ENCODE peak calls at places on chromosomes 12 and 14, in five cellular contexts. W is prostate gland; V is esophagus muscularis mucosa; U is effector memory CD4-positive, alpha-beta T cell; R is transverse colon. G is an unnamed sample.
A peak's percentile ranks its signal among the peaks of the same experiment; 100 is the strongest.

GRCh38 chr12:108734200-108734906 is 3.0 kb upstream of the CORO1C start:
- DNase-seq in R (peak; percentile 82), W (no peak), U (no peak), V (no peak), G (no peak)

GRCh38 chr12:3998968-3999792 is 126.0 kb upstream of the PARP11 start:
- DNase-seq in R (peak; percentile 52), W (peak; percentile 78), V (no peak), U (peak; percentile 16), G (no peak)

GRCh38 chr12:26121841-26122680 is 2.8 kb downstream of the BHLHE41 start:
- DNase-seq in R (no peak), U (no peak), V (peak; percentile 86), W (no peak), G (no peak)

GRCh38 chr12:52827499-52828090 is 6.5 kb downstream of the KRT79 start:
- DNase-seq in R (no peak), U (no peak), V (no peak), W (no peak), G (no peak)

GRCh38 chr12:75526655-75527511 is 15.5 kb upstream of the KRR1 start:
- DNase-seq in U (no peak), V (no peak), R (no peak), W (no peak), G (no peak)

GRCh38 chr14:90894241-90894640 is 78.0 kb upstream of the TTC7B start:
- DNase-seq in R (no peak), W (no peak), V (no peak), U (no peak), G (no peak)

GRCh38 chr14:35155962-35156361 is 33.6 kb downstream of the PRORP start:
- DNase-seq in R (no peak), U (no peak), V (no peak), W (no peak), G (no peak)

GRCh38 chr12:85461127-85461526 is 181.1 kb downstream of the ALX1 start:
- DNase-seq in U (no peak), V (no peak), R (no peak), W (no peak), G (no peak)

GRCh38 chr12:77608157-77608755 is 222.4 kb upstream of the NAV3 start:
- DNase-seq in W (no peak), R (no peak), U (no peak), V (no peak), G (no peak)

GRCh38 chr12:57841445-57841844 is 5.1 kb downstream of the CTDSP2 start:
- DNase-seq in W (no peak), U (no peak), R (no peak), V (no peak), G (no peak)

GRCh38 chr12:26648066-26648465 is 184.9 kb downstream of the ITPR2 start:
- DNase-seq in R (no peak), V (no peak), U (no peak), W (no peak), G (no peak)

GRCh38 chr12:25558566-25558965 is 5.5 kb upstream of the LMNTD1 start:
- DNase-seq in R (no peak), V (no peak), U (no peak), W (no peak), G (no peak)

GRCh38 chr12:95874452-95874851 is 15.7 kb downstream of the SNRPF start:
- DNase-seq in W (no peak), V (no peak), R (no peak), U (no peak), G (no peak)

DNA sequence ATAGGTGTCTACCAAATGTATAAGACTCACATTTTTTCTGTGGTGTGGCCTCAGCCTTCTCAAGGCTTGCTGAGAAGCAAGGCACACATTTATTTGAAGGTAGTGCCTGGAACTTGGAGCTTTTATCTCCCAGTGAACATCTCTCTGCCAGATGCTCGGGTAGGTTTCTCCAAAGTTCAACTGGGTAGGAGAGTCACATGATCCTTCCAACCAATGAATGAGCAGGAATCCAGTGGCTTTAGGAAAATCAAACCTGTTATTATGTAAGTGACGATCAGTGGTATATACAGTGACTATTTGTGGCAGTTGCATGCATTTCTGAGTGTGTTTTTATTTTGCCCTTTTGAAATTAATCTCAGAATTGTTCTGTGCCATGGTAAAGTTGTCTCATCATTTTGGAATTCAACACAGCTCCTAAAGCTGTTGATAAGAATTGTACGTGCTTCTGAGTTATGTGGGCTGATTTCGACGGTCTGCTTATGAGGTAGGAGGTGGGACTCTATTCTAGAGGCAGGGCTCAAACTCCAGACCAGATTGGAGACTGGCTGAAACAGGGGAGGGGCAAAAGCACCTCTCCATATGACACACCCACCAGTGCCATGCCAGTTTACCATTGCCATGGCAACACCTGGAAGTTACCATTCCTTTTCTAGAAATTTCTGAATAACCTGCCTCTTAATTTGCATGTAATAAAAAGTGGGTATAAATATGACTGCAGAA is 57.6 kb downstream of the EID3 start:
- DNase-seq in R (no peak), U (no peak), W (no peak), V (no peak), G (no peak)
- H3K4me1 ChIP-seq in R (no peaks in the 10 kb centered on the region), U (no peaks in the 10 kb centered on the region), W (no peaks in the 10 kb centered on the region), V (no peaks in the 10 kb centered on the region), G (no peaks in the 10 kb centered on the region)

GRCh38 chr12:119614705-119615104 is 21.1 kb downstream of the TMEM233 start:
- DNase-seq in U (no peak), R (no peak), W (no peak), V (no peak), G (no peak)
- H3K27ac ChIP-seq in U (no peak overlapping the region), R (no peak overlapping the region), W (no peak overlapping the region), V (no peak overlapping the region), G (no peak overlapping the region)

GRCh38 chr14:61176686-61177085 is 104.5 kb downstream of the TMEM30B start:
- DNase-seq in U (no peak), W (no peak), V (no peak), R (no peak), G (no peak)

GRCh38 chr14:61178226-61179060 is 102.7 kb downstream of the TMEM30B start:
- DNase-seq in R (no peak), V (peak; percentile 53), W (no peak), U (no peak), G (no peak)

GRCh38 chr14:61177279-61178225 is 103.6 kb downstream of the TMEM30B start:
- DNase-seq in U (no peak), R (no peak), V (peak; percentile 68), W (peak; percentile 8), G (no peak)

GRCh38 chr14:61179061-61179675 is 102.0 kb downstream of the TMEM30B start:
- DNase-seq in V (peak; percentile 82), U (no peak), R (no peak), W (no peak), G (no peak)

GRCh38 chr14:61179776-61180398 is 101.3 kb downstream of the TMEM30B start:
- DNase-seq in R (no peak), U (no peak), V (peak; percentile 89), W (no peak), G (no peak)
- H3K4me1 ChIP-seq in R (no peaks in the 10 kb centered on the region), U (no peaks in the 10 kb centered on the region), V (peaks cover 18% of the 10 kb centered on the region), W (no peaks in the 10 kb centered on the region), G (peaks cover 7% of the 10 kb centered on the region)

GRCh38 chr12:9674226-9674590 is 4.7 kb downstream of the CLEC2D start:
- DNase-seq in V (no peak), R (peak; percentile 44), U (peak; percentile 31), W (no peak), G (no peak)
- H3K27ac ChIP-seq in V (no peak overlapping the region), R (peak overlapping the region; percentile 55), U (peak overlapping the region; percentile 80), W (no peak overlapping the region), G (no peak overlapping the region)

GRCh38 chr14:100147691-100148464 is 11.6 kb downstream of the DEGS2 start:
- DNase-seq in R (no peak), W (no peak), V (no peak), U (no peak), G (no peak)
- H3K4me1 ChIP-seq in R (peaks cover 29% of the 10 kb centered on the region), W (peaks cover 7% of the 10 kb centered on the region), V (peaks cover 15% of the 10 kb centered on the region), U (peaks cover 17% of the 10 kb centered on the region), G (peaks cover 2% of the 10 kb centered on the region)

GRCh38 chr12:112537710-112538396 is 119.1 kb downstream of the PTPN11 start:
- DNase-seq in V (no peak), R (no peak), U (no peak), W (no peak), G (no peak)
- H3K27ac ChIP-seq in V (no peak overlapping the region), R (no peak overlapping the region), U (no peak overlapping the region), W (no peak overlapping the region), G (no peak overlapping the region)

G was measured in iPS DF 6.9.